ENCODE peak calls at places on chromosomes 3 and 15, in ten cellular contexts. J is IMR-90, W is uterus, K is esophagus muscularis mucosa, Q is transverse colon, I is K562, V is spleen, L is H1, Y is Peyer's patch, Z is breast epithelium. O is an unnamed sample. For H3K4me1, the result is how much of the 10 kb centered on the place peaks cover.

GRCh38 chr3:116001063-116001765 is 377.9 kb downstream of the GAP43 start:
- DNase-seq in Y (no peak), Z (no peak), W (no peak), L (no peak), K (no peak), J (peak), Q (no peak), I (no peak), V (no peak), O (no peak)

GRCh38 chr3:55167586-55168317 is 239.9 kb upstream of the LRTM1 start:
- DNase-seq in V (no peak), K (peak), W (no peak), Y (no peak), I (no peak), Z (no peak), J (peak), L (no peak), Q (no peak), O (no peak)

GRCh38 chr15:38682861-38683260 is 118.2 kb upstream of the RASGRP1 start:
- DNase-seq in I (no peak), Y (no peak), L (no peak), J (no peak), Z (no peak), Q (no peak), V (no peak), W (no peak), K (no peak), O (no peak)

GRCh38 chr3:53744351-53744750 is 101.9 kb downstream of the CHDH start:
- DNase-seq in Y (no peak), V (no peak), Z (no peak), J (no peak), W (no peak), Q (peak), K (no peak), I (no peak), L (no peak), O (no peak)

GRCh38 chr15:82414536-82415191 is 15.0 kb upstream of the GOLGA6L9 start:
- DNase-seq in L (no peak), K (no peak), Z (no peak), Y (no peak), Q (no peak), W (no peak), I (no peak), V (no peak), J (peak), O (no peak)

GRCh38 chr15:77030928-77031375 is 36.0 kb downstream of the PSTPIP1 start:
- DNase-seq in K (no peak), L (peak), Q (peak), V (peak), Y (peak), Z (peak), J (no peak), W (peak), I (no peak), O (no peak)

GRCh38 chr3:157436583-157437300 is at the start of gene PTX3:
- DNase-seq in J (peak), Z (peak), Y (no peak), L (no peak), K (no peak), V (no peak), I (no peak), W (peak), Q (no peak), O (no peak)

GRCh38 chr3:16838561-16838960 is 46.2 kb upstream of the PLCL2 start:
- DNase-seq in I (no peak), L (no peak), Q (peak), K (no peak), Y (peak), Z (no peak), V (no peak), W (no peak), J (no peak), O (no peak)

GRCh38 chr3:155188036-155188435 is 105.4 kb downstream of the STRIT1 start:
- DNase-seq in V (no peak), J (peak), W (no peak), I (no peak), Y (no peak), Q (no peak), L (no peak), Z (no peak), K (no peak), O (no peak)

DNA sequence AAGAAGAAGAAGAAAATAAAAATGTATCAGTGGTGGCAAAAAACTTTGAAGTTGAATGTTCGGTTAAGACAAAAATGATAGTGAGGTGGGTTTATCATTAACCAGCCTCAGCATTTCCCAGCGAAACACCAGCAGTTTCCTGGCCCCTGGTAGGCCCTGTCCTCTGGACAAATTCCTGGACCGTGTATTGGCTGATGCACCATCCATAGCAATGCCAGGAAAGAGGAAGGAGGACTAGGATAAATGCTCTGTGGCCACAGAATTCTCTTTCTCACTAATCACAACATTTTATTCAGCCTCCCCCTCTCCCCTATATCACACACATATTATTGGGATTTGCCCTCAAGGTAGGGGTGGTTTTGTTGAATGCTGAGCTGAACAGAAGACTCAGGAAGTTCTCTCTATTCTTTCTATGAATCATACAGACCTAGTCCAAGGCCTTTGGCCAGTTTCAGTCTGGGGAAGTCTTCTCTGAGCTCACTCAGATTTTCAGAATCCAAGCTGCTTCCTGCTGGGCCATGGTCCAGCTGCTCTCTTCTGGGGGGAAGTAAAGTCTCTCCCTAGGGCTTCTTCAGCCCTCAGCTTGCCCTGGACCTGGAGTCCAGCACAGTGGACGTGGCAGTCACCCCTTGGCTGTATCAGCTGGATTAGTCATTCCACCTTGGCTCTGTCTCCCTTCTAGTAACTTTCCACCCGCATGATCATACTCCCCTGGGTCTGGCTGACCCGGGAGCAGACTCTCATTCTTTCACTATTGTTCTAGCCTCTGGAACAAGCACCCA is 27.6 kb downstream of the SLC28A1 start:
- DNase-seq in Y (peak), W (peak), V (no peak), Q (peak), K (peak), Z (peak), J (peak), I (peak), L (no peak), O (peak)
- TF ChIP-seq POLR2A in Y (no peak), W (no peak), V (no peak), Q (no peak), K (no peak), Z (no peak), J (no peak), I (no peak), L (no peak), O (no peak)

DNA sequence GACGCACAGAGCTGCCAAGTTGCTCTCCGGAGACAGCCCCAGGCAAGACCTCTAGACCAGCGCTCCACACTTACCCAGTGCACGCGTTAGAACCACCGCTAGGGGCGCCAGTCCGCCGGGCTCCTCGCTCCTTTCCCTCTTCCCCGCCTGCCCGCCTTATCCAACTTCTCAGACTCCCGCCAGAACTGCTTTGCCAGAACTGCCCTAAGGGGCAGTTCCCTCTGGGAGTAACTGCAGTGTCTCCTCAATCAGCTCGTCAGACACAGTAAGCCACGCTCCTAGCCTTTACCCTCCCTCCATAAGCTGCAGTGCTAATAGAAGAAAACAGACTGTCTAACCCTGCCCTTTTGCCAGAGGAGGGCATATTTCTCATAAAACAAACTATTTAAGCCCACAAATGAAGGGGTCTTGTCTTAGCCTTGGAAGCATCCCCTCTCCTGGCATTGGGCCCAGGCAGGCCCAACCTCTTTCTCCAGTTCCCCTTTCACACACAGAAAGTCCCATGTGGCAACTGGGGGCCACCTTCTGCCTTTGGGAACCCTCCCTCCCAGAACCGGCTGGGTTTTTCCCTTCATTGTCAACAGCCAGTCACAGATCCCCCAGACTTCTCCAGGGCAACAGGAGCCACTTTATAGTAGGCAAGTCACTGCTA is 3.7 kb downstream of the BMF start:
- DNase-seq in K (peak), Y (peak), I (peak), J (peak), V (peak), W (peak), Z (peak), L (peak), Q (peak), O (peak)
- H3K4me1 ChIP-seq in K (half or more), Y (under half), I (half or more), J (half or more), V (half or more), W (half or more), Z (half or more), L (half or more), Q (half or more), O (half or more)

GRCh38 chr3:104594491-104594890 is 772.2 kb upstream of the ALCAM start:
- DNase-seq in I (no peak), L (no peak), Y (no peak), V (no peak), J (no peak), W (no peak), K (no peak), Q (no peak), Z (no peak), O (no peak)
- TF ChIP-seq POLR2A in I (no peak), L (no peak), Y (no peak), V (no peak), J (no peak), W (no peak), K (no peak), Q (no peak), Z (no peak), O (no peak)

GRCh38 chr3:52532838-52533622 is 627 bp downstream of the NT5DC2 start:
- DNase-seq in L (peak), Y (peak), J (no peak), I (peak), V (peak), Q (peak), W (peak), Z (peak), K (no peak), O (no peak)

GRCh38 chr3:52535411-52536111 is 844 bp upstream of the UQCC5 start:
- DNase-seq in J (no peak), Q (no peak), L (no peak), Z (no peak), Y (peak), V (peak), K (no peak), W (no peak), I (no peak), O (no peak)

GRCh38 chr3:52532517-52532837 is 1.2 kb downstream of the NT5DC2 start:
- DNase-seq in V (peak), K (no peak), J (peak), Y (peak), Z (no peak), I (peak), W (peak), Q (peak), L (no peak), O (no peak)

GRCh38 chr3:52534281-52535183 is 875 bp upstream of the NT5DC2 start:
- DNase-seq in J (peak), W (peak), V (peak), I (peak), Y (peak), Z (no peak), L (no peak), K (no peak), Q (no peak), O (peak)

GRCh38 chr3:52533623-52534280 is at the start of gene NT5DC2:
- DNase-seq in Q (peak), V (peak), W (peak), I (peak), Z (peak), Y (peak), K (no peak), J (peak), L (peak), O (no peak)
- H3K4me1 ChIP-seq in Q (under half), V (half or more), W (under half), I (under half), Z (under half), Y (under half), K (half or more), J (under half), L (under half), O (half or more)

DNA sequence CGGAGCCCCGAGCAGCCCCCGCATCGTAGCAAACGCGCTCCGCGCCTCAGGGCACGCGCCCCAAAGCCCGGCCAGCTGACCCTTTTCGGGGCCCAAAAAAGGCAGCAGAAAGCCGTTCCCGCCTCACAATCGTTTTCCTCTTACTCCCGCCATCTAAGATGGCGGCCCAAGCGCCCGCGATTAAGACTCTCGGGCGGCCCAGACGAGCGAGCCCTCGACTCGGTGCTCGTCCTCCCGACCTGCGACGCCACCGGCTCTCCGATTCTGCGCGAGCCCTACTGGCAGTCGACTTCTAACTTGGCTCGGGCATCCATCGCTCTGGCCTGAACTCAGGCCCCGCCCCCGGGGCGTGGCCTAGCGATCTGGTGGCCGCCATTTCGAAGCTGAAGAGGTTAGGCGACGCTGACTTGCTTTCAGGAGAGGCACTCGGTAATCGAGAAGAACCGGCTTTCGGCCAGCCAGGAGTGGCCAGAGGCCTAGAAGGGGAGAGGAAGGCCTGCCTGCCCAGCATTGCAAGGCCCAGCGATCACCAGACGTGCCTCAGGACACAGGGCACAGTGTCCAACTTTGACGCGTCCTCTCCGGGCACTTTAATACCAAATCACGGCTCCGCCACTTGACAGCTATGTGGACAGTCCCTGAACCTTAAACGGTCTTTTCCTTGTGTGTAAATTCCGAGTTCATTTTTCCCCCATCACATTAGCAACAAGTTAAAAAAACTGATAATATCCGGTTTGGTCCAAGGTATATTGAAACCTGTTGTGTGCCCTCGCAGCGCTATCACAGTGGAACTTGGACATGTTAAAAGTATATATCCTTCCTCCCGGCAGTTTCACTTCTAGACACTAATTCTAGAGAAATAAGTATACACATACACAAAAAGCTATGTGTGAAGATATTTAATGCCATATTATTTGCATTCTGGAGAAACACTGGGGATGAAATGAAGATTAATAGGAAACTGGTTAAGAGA is at the start of gene RAF1:
- DNase-seq in Z (peak), V (peak), W (peak), Q (peak), I (peak), J (peak), K (peak), L (peak), Y (peak), O (no peak)
- TF ChIP-seq POLR2A in Z (peak), V (no peak), W (peak), Q (peak), I (peak), J (peak), K (peak), L (peak), Y (peak), O (peak)

DNA sequence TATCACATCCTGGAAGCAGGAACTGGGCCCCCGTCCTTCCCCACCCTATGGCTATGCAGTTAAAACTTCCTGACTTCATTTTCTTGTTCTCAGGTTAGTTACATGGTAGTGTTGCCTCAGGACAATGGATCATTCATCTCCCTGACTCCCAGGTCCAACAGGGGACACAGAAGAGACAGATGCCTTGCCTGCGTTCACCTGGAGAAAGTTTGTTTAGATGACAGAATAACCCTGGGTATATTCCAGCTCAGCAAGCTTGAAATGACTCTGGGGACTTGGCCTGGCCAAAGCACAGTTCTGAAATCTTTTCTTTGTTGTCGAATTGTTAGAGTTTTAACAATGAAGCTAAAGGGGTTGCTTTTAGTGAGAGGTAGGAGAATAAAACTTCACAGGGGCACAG is 206.1 kb downstream of the PDZRN3 start:
- DNase-seq in Q (no peak), J (no peak), K (no peak), Y (no peak), I (no peak), W (no peak), L (no peak), V (no peak), Z (no peak), O (no peak)
- H3K4me1 ChIP-seq in Q (under half), J (under half), K (half or more), Y (under half), I (under half), W (under half), L (under half), V (under half), Z (under half), O (half or more)